ENCODE peak calls at places on chromosomes 4 and X, in eight cellular contexts. V is WTC11; Y is CD8-positive, alpha-beta T cell; Q is lower leg skin; U is choroid plexus epithelial cell; M is astrocyte; X is type B pancreatic cell; G is mesothelial cell of epicardium. B is an unnamed sample.

GRCh38 chr4:128847074-128847724 is 37.7 kb downstream of the JADE1 start:
- DNase-seq in V (no peak), Y (no peak), Q (no peak), U (no peak), M (no peak), X (no peak), G (no peak), B (no peak)

GRCh38 chrX:41302293-41302868 is 31.6 kb upstream of the DDX3X start:
- DNase-seq in V (no peak), Y (no peak), Q (no peak), U (peak; percentile 9), M (no peak), X (no peak), G (no peak), B (no peak)

GRCh38 chr4:23878912-23879732 is 10.7 kb downstream of the PPARGC1A start:
- DNase-seq in V (no peak), Y (no peak), Q (no peak), U (no peak), M (peak; percentile 84), X (no peak), G (no peak), B (no peak)

GRCh38 chr4:140609548-140610425 is 41.0 kb upstream of the UCP1 start:
- DNase-seq in V (no peak), Y (no peak), Q (no peak), U (peak; percentile 67), M (peak; percentile 29), X (no peak), G (no peak), B (no peak)

GRCh38 chr4:71978192-71978845 is 53.5 kb upstream of the NPFFR2 start:
- DNase-seq in V (no peak), Y (no peak), Q (no peak), U (no peak), M (no peak), X (no peak), G (no peak), B (no peak)

GRCh38 chr4:88008624-88009235 is 1.3 kb downstream of the PKD2 start:
- DNase-seq in V (no peak), Y (no peak), Q (no peak), U (peak; percentile 43), M (peak; percentile 70), X (no peak), G (no peak), B (no peak)

GRCh38 chr4:6887591-6888371 is 21.8 kb upstream of the TBC1D14 start:
- DNase-seq in V (no peak), Y (no peak), Q (no peak), U (peak; percentile 67), M (no peak), X (no peak), G (no peak), B (no peak)

GRCh38 chrX:74383611-74384010 is 37.7 kb upstream of the SLC16A2 start:
- DNase-seq in V (peak; percentile 32), Y (no peak), Q (no peak), U (peak; percentile 73), M (peak; percentile 40), X (no peak), G (no peak), B (no peak)

GRCh38 chrX:69116077-69116476 is 49.2 kb downstream of the PJA1 start:
- DNase-seq in V (no peak), Y (no peak), Q (peak; percentile 69), U (no peak), M (no peak), X (no peak), G (no peak), B (no peak)

GRCh38 chr4:33063238-33063637 is 2343.1 kb downstream of the PCDH7 start:
- DNase-seq in V (no peak), Y (no peak), Q (no peak), U (peak; percentile 73), M (peak; percentile 76), X (no peak), G (no peak), B (no peak)

GRCh38 chr4:78119698-78120097 is 62.6 kb downstream of the FRAS1 start:
- DNase-seq in V (no peak), Y (no peak), Q (no peak), U (no peak), M (no peak), X (no peak), G (no peak), B (no peak)

GRCh38 chr4:2372488-2373030 is 45.9 kb downstream of the ZFYVE28 start:
- DNase-seq in V (no peak), Y (no peak), Q (no peak), U (no peak), M (no peak), X (no peak), G (no peak), B (no peak)

GRCh38 chr4:2700031-2700430 is 56.1 kb downstream of the TNIP2 start:
- DNase-seq in V (no peak), Y (no peak), Q (no peak), U (no peak), M (no peak), X (no peak), G (no peak), B (no peak)

GRCh38 chr4:173917255-173917960 is 366.1 kb downstream of the FBXO8 start:
- DNase-seq in V (no peak), Y (no peak), Q (no peak), U (peak; percentile 77), M (peak; percentile 73), X (no peak), G (no peak), B (no peak)

GRCh38 chr4:52126946-52127345 is 75.8 kb downstream of the SPATA18 start:
- DNase-seq in V (no peak), Y (no peak), Q (no peak), U (no peak), M (no peak), X (no peak), G (no peak), B (no peak)

GRCh38 chr4:88230953-88231835 is 53.2 kb downstream of the PPM1K start:
- DNase-seq in V (no peak), Y (no peak), Q (no peak), U (peak; percentile 40), M (no peak), X (no peak), G (no peak), B (no peak)

GRCh38 chr4:23888421-23889319 is 1.2 kb downstream of the PPARGC1A start:
- DNase-seq in V (no peak), Y (no peak), Q (no peak), U (peak; percentile 51), M (peak; percentile 65), X (no peak), G (no peak), B (no peak)

GRCh38 chr4:102678695-102679335 is 82.0 kb downstream of the MANBA start:
- DNase-seq in V (no peak), Y (no peak), Q (no peak), U (no peak), M (no peak), X (no peak), G (no peak), B (no peak)

GRCh38 chr4:95637047-95637600 is 88.4 kb upstream of the UNC5C start:
- DNase-seq in V (peak; percentile 25), Y (no peak), Q (no peak), U (peak; percentile 62), M (peak; percentile 3), X (no peak), G (no peak), B (no peak)
- TF ChIP-seq CTCF in V (peak; percentile 41), Y (no peak), Q (no peak), U (peak; percentile 76), M (peak; percentile 46), X (peak; percentile 71), G (peak; percentile 41), B (no peak)

GRCh38 chrX:110847334-110847733 is 51.7 kb upstream of the CHRDL1 start:
- DNase-seq in V (no peak), Y (no peak), Q (no peak), U (peak; percentile 67), M (peak; percentile 35), X (no peak), G (no peak), B (no peak)

GRCh38 chrX:110853610-110854009 is 58.0 kb upstream of the CHRDL1 start:
- DNase-seq in V (peak; percentile 21), Y (no peak), Q (peak; percentile 18), U (peak; percentile 3), M (peak; percentile 5), X (no peak), G (no peak), B (no peak)

GRCh38 chrX:110851780-110852179 is 56.2 kb upstream of the CHRDL1 start:
- DNase-seq in V (peak; percentile 5), Y (no peak), Q (no peak), U (peak; percentile 7), M (peak; percentile 2), X (no peak), G (no peak), B (no peak)

DNA sequence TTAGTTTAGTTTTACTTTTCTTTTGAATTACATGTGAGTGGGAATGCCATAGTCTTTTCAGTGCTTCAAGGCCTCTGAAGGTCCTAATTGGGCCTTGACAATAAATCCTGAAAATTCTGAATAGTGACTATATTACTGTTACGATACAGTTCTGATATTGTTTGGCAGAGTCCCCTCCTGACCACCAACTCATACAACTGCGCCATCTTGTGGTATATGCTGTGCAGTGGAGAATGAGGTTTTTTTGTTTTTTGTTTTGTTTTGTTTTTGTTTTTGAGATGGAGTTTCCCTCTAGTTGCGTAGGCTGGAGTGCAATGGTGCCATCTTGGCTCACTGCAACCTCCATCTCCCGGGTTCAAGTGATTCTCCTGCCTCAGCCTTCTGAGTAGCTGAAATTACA is 56.6 kb upstream of the CHRDL1 start:
- DNase-seq in V (peak; percentile 8), Y (no peak), Q (no peak), U (peak; percentile 21), M (no peak), X (no peak), G (no peak), B (no peak)
- TF ChIP-seq CTCF in V (peak; percentile 20), Y (no peak), Q (no peak), U (peak; percentile 58), M (peak; percentile 45), X (peak; percentile 78), G (peak; percentile 75), B (no peak)

GRCh38 chr4:47704693-47705325 is 133.1 kb downstream of the CORIN start:
- DNase-seq in V (peak; percentile 60), Y (no peak), Q (no peak), U (peak; percentile 67), M (no peak), X (no peak), G (peak; percentile 39), B (no peak)
- TF ChIP-seq CTCF in V (no peak), Y (no peak), Q (no peak), U (peak; percentile 66), M (peak; percentile 37), X (peak; percentile 67), G (no peak), B (no peak)

DNA sequence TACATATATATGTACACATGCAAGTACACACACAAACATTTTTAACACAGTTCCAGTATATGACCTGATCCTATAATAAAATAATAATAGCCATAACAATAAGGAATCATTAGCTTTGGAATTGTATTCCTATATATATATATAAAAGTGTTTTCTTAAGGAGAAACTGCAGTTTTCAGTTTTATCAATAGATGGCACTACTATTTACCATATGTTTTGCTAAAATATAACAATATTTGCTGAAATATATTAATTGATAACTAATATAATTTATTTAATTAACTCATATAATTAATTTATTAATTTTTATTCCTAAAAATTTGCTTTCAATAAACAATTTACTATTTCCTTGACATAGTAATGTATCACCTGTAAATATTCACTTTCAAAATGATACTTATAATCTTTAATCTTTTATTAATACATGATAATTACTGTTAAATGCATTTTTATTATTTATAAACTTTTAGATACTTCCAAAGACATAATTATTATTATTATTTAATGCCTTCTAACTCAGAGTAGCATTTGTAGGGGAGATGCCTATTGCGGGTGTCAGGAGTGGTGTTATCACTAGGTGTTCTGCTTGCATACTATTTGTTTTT is 599.5 kb downstream of the FSTL5 start:
- DNase-seq in V (no peak), Y (no peak), Q (no peak), U (peak; percentile 67), M (no peak), X (no peak), G (no peak), B (no peak)
- TF ChIP-seq CTCF in V (no peak), Y (no peak), Q (no peak), U (peak; percentile 46), M (peak; percentile 17), X (peak; percentile 73), G (peak; percentile 51), B (no peak)

B was measured in natural killer cell.